ENCODE peak calls at places on chromosome 17, in six cellular contexts. V, Q, N, Y, Z and T are unnamed samples. For H3K4me1 and H3K9me3, the result is how much of the 10 kb centered on the place peaks cover.

GRCh38 chr17:42623732-42624596 is 14.5 kb downstream of the TUBG1 start:
- DNase-seq in V (no peak), Q (peak), N (no peak), Y (no peak), Z (peak), T (no peak)

GRCh38 chr17:64020068-64020766 is at the start of gene ICAM2:
- DNase-seq in V (peak), Q (no peak), N (peak), Y (peak), Z (peak), T (peak)

GRCh38 chr17:16444258-16444886 is 29.0 kb downstream of the TRPV2 start:
- DNase-seq in V (no peak), Q (peak), N (no peak), Y (no peak), Z (no peak), T (no peak)

GRCh38 chr17:28252436-28252835 is 66.6 kb upstream of the TMEM97 start:
- DNase-seq in V (no peak), Q (peak), N (no peak), Y (no peak), Z (no peak), T (no peak)

GRCh38 chr17:63398680-63399079 is 47.4 kb downstream of the CYB561 start:
- DNase-seq in V (no peak), Q (no peak), N (no peak), Y (no peak), Z (no peak), T (no peak)

GRCh38 chr17:69879576-69879975 is 195.4 kb upstream of the KCNJ16 start:
- DNase-seq in V (no peak), Q (no peak), N (no peak), Y (no peak), Z (no peak), T (no peak)

GRCh38 chr17:75144816-75145511 is 9.3 kb downstream of the JPT1 start:
- DNase-seq in V (no peak), Q (no peak), N (no peak), Y (no peak), Z (peak), T (no peak)

GRCh38 chr17:77124192-77124908 is 16.4 kb upstream of the SEC14L1 start:
- DNase-seq in V (no peak), Q (peak), N (no peak), Y (no peak), Z (no peak), T (peak)

GRCh38 chr17:77254961-77255741 is 114.4 kb downstream of the SEC14L1 start:
- DNase-seq in V (no peak), Q (peak), N (peak), Y (no peak), Z (no peak), T (no peak)

DNA sequence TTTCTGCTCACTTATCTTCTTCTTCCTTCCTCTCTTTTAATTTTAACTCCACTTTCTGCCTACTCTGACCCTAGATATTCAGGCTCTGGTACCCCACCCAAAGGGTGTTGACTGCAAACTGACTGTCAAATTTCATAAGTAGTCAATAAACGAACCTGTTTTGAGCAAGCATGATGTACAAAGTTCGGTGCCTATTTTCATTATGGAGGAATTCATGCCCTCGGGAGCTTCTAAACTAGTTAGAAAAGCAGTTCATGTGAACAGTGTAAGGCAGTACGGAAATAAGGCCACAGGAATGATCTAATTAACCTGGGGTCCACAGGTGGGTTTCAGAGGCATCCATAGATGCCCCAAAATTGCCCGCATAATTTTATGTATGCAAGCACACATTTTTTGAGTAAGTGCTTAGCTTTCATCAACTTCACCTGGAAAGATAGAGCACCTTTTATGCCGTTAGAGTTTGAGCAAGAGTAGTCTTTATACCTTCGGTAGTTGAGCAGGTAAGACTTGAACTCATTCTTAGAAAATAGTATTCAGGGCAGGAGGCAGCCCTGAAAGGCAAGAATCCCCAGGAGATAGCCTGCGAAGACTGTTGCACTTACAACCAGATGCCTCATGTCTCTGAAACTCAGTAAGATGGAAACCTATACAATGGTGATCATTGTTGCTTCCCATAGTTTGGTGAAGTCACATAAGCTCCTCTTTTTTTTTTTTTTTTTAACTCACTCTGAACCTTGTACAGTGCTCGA is 36.6 kb upstream of the TBX2 start:
- DNase-seq in V (no peak), Q (no peak), N (no peak), Y (no peak), Z (no peak), T (no peak)
- H3K4me1 ChIP-seq in V (under half), Q (under half), N (under half), Y (under half), Z (under half), T (under half)

GRCh38 chr17:57864273-57864672 is 14.4 kb upstream of the MRPS23 start:
- DNase-seq in V (no peak), Q (no peak), N (no peak), Y (no peak), Z (no peak), T (peak)
- TF ChIP-seq CTCF in V (no peak), Q (no peak), N (no peak), Y (no peak), Z (no peak), T (no peak)

GRCh38 chr17:22695228-22695619 is 1002.9 kb downstream of the KCNJ18 start:
- DNase-seq in V (no peak), Q (no peak), N (no peak), Y (no peak), Z (no peak), T (no peak)

GRCh38 chr17:22692066-22692800 is 999.9 kb downstream of the KCNJ18 start:
- DNase-seq in V (no peak), Q (no peak), N (no peak), Y (no peak), Z (no peak), T (no peak)

GRCh38 chr17:22694362-22695227 is 1002.3 kb downstream of the KCNJ18 start:
- DNase-seq in V (no peak), Q (no peak), N (no peak), Y (no peak), Z (no peak), T (no peak)

GRCh38 chr17:22692801-22693171 is 1000.5 kb downstream of the KCNJ18 start:
- DNase-seq in V (no peak), Q (no peak), N (no peak), Y (no peak), Z (no peak), T (no peak)
- H3K9me3 ChIP-seq in V (under half), Q (under half), N (under half), Y (under half), Z (under half), T (half or more)

DNA sequence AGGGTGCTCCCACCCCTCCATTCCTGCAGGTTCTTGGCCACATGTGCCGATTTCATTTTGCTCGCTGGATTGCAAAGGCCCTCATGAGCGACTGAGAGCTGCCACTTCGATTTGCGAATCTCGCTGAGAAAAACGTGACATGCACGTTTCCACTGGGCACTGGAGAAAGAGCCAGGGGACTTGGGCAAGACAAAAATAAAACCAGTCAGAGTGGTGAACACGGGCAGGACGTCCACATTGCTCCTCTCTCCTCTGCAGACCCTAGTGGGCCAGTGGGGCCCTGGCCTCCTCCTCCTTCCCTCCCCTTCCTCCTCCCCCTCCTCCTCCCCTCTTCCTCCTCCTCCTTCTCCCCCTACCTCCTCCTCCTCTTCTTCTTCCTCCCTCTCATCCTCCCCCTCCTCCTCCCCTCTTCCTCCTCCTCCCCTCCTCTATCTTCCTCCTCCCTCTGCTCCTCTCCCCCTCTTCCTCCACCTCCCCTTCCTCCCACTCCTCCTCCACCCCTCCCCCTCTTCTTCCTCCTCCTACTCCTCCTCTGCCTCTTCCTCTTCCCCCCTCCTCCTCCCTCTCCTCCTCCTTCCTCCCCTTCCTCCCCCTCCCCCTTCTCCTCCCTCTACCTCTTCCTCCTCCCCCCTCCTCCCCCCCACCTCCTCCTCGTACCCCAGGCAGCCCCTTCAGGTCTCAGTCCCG is 28.1 kb upstream of the ENPP7 start:
- DNase-seq in V (no peak), Q (no peak), N (no peak), Y (no peak), Z (no peak), T (no peak)
- H3K4me1 ChIP-seq in V (under half), Q (under half), N (under half), Y (under half), Z (under half), T (under half)

DNA sequence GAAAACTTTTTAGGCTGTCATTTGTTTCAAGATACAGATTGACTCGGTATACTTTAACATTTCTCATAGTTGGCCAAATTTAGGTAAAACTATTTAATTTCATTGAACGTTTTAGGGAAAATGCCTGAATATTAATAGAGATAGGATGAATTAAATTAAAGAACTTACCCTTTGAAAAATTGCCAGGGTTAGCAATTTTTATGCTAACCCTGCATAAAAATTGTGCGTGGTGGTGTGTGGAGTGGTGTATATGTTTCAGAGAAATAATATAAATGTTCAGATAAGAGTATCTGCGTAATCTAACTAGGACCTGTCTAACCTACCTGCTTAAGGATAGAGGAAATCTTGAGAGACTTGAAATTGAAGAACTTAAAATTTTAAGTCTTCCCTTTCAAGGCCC is 21.4 kb downstream of the NF1 start:
- DNase-seq in V (no peak), Q (no peak), N (no peak), Y (no peak), Z (no peak), T (no peak)
- TF ChIP-seq CTCF in V (no peak), Q (no peak), N (no peak), Y (no peak), Z (no peak), T (no peak)

DNA sequence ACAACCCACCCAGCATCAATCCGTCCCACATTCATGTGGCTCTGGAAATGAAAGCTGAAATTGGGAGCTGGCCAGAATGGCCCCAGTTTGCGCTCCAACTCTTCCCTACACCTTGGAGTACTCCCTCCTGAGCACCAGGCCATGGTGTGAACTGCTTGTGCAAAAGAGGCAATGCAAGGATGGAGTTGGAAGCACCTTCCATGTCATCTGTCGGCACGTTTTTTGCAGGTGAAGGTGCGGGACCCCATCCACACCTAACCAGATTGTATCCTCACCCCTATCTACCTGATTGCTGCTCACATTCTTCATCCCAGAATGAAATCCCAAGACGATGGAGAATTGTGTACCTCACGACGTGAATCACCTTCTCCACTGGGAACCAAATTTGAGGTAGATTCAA is 136.6 kb upstream of the WSB1 start:
- DNase-seq in V (no peak), Q (no peak), N (no peak), Y (no peak), Z (no peak), T (no peak)
- H3K9me3 ChIP-seq in V (under half), Q (under half), N (under half), Y (under half), Z (under half), T (under half)